ENCODE peak calls at places on chromosome 16, in eight cellular contexts. X is BJ, Z is PC-3, J is tibial nerve, W is choroid plexus epithelial cell, E is K562, P is brain microvascular endothelial cell, H is Calu3. G is an unnamed sample.

GRCh38 chr16:27748868-27749546 is 199.1 kb downstream of the KATNIP start:
- DNase-seq in X (peak; percentile 85), Z (peak; percentile 65), J (peak; percentile 43), W (peak; percentile 91), E (peak; percentile 85), P (peak; percentile 59), H (peak; percentile 74), G (peak; percentile 38)

GRCh38 chr16:19746561-19746960 is 28.5 kb downstream of the IQCK start:
- DNase-seq in X (no peak), Z (no peak), J (no peak), W (no peak), E (no peak), P (no peak), H (peak; percentile 55), G (no peak)

GRCh38 chr16:22948603-22949368 is 134.8 kb downstream of the HS3ST2 start:
- DNase-seq in X (no peak), Z (peak; percentile 68), J (peak; percentile 78), W (peak; percentile 56), E (peak; percentile 89), P (peak; percentile 43), H (peak; percentile 80), G (peak; percentile 5)

GRCh38 chr16:66551362-66551761 is 1.0 kb upstream of the CKLF start:
- DNase-seq in X (no peak), Z (peak; percentile 37), J (no peak), W (peak; percentile 37), E (peak; percentile 53), P (no peak), H (peak; percentile 70), G (no peak)

GRCh38 chr16:50742521-50743150 is 750 bp downstream of the CYLD start:
- DNase-seq in X (peak; percentile 7), Z (peak; percentile 36), J (no peak), W (peak; percentile 57), E (peak; percentile 21), P (no peak), H (peak; percentile 39), G (no peak)

GRCh38 chr16:83955218-83956130 is 2.4 kb downstream of the OSGIN1 start:
- DNase-seq in X (no peak), Z (no peak), J (peak; percentile 22), W (peak; percentile 80), E (no peak), P (peak; percentile 55), H (no peak), G (no peak)

GRCh38 chr16:84489141-84489540 is 15.3 kb downstream of the MEAK7 start:
- DNase-seq in X (no peak), Z (no peak), J (no peak), W (no peak), E (no peak), P (no peak), H (no peak), G (no peak)

GRCh38 chr16:19507882-19508281 is 14.0 kb downstream of the GDE1 start:
- DNase-seq in X (no peak), Z (peak; percentile 48), J (no peak), W (no peak), E (no peak), P (no peak), H (no peak), G (no peak)

GRCh38 chr16:19361587-19361986 is 56.1 kb upstream of the TMC5 start:
- DNase-seq in X (no peak), Z (no peak), J (no peak), W (no peak), E (no peak), P (no peak), H (no peak), G (no peak)

GRCh38 chr16:21590287-21590686 is 9.1 kb upstream of the METTL9 start:
- DNase-seq in X (peak; percentile 27), Z (peak; percentile 89), J (no peak), W (no peak), E (no peak), P (no peak), H (no peak), G (no peak)

GRCh38 chr16:30054959-30055553 is 10.5 kb upstream of the ALDOA start:
- DNase-seq in X (no peak), Z (peak; percentile 58), J (no peak), W (no peak), E (peak; percentile 54), P (no peak), H (peak; percentile 65), G (no peak)

GRCh38 chr16:88390265-88390664 is 7.5 kb downstream of the ZNF469 start:
- DNase-seq in X (no peak), Z (no peak), J (no peak), W (no peak), E (no peak), P (no peak), H (no peak), G (no peak)

GRCh38 chr16:89080251-89080853 is 13.3 kb upstream of the ACSF3 start:
- DNase-seq in X (no peak), Z (no peak), J (no peak), W (no peak), E (no peak), P (no peak), H (no peak), G (no peak)

GRCh38 chr16:29312835-29313558 is 93.5 kb downstream of the NPIPB11 start:
- DNase-seq in X (no peak), Z (no peak), J (no peak), W (peak; percentile 35), E (no peak), P (no peak), H (no peak), G (no peak)

GRCh38 chr16:69772560-69773254 is 10.6 kb downstream of the WWP2 start:
- DNase-seq in X (no peak), Z (no peak), J (no peak), W (no peak), E (no peak), P (peak; percentile 7), H (no peak), G (no peak)

GRCh38 chr16:89565506-89566372 is 5.3 kb downstream of the RPL13 start:
- DNase-seq in X (no peak), Z (peak; percentile 51), J (no peak), W (peak; percentile 53), E (peak; percentile 59), P (peak; percentile 37), H (peak; percentile 81), G (no peak)

GRCh38 chr16:67282447-67282805 is 3.1 kb downstream of the PLEKHG4 start:
- DNase-seq in X (no peak), Z (no peak), J (no peak), W (no peak), E (no peak), P (no peak), H (no peak), G (no peak)

GRCh38 chr16:70576431-70577255 is 53.0 kb downstream of the SF3B3 start:
- DNase-seq in X (peak; percentile 73), Z (peak; percentile 22), J (no peak), W (peak; percentile 87), E (no peak), P (peak; percentile 33), H (no peak), G (peak; percentile 50)

GRCh38 chr16:81688182-81688581 is 90.9 kb upstream of the PLCG2 start:
- DNase-seq in X (no peak), Z (peak; percentile 31), J (no peak), W (no peak), E (no peak), P (no peak), H (no peak), G (no peak)

GRCh38 chr16:9095998-9096397 is 4.6 kb downstream of the HAPSTR1 start:
- DNase-seq in X (no peak), Z (no peak), J (no peak), W (no peak), E (no peak), P (no peak), H (no peak), G (no peak)
- TF ChIP-seq CTCF in X (no peak), Z (no peak), J (no peak), W (no peak), E (no peak), P (no peak), H (no peak), G (no peak)

GRCh38 chr16:2720719-2721633 is 952 bp upstream of the PRSS27 start:
- DNase-seq in X (peak; percentile 4), Z (peak; percentile 80), J (peak; percentile 53), W (peak; percentile 75), E (peak; percentile 96), P (peak; percentile 57), H (peak; percentile 94), G (peak; percentile 47)
- TF ChIP-seq CTCF in X (peak; percentile 23), Z (peak; percentile 17), J (peak; percentile 96), W (peak; percentile 42), E (peak; percentile 81), P (peak; percentile 43), H (peak; percentile 82), G (peak; percentile 37)

DNA sequence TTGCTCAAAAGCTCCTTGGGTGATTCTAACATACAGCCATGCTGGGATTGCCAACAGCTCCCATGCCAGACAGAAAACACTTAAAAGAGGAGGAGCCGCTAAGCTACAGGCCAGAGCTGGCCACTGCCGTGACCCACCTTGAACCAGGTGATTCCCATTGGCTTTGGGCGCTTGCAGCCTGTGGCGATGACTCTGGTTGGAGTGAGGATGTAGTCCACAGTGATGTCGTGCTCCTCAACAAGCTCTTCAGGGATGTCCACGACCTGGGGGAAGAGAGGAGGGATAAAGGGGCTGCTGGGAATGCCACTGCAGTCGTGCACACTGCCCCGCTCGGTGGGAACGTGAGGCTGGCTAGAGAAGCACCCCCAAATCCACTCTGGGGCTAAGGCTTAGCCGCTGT is 13.5 kb downstream of the MTHFSD start:
- DNase-seq in X (no peak), Z (no peak), J (no peak), W (no peak), E (no peak), P (no peak), H (no peak), G (no peak)
- TF ChIP-seq CTCF in X (no peak), Z (no peak), J (no peak), W (no peak), E (no peak), P (no peak), H (no peak), G (no peak)

DNA sequence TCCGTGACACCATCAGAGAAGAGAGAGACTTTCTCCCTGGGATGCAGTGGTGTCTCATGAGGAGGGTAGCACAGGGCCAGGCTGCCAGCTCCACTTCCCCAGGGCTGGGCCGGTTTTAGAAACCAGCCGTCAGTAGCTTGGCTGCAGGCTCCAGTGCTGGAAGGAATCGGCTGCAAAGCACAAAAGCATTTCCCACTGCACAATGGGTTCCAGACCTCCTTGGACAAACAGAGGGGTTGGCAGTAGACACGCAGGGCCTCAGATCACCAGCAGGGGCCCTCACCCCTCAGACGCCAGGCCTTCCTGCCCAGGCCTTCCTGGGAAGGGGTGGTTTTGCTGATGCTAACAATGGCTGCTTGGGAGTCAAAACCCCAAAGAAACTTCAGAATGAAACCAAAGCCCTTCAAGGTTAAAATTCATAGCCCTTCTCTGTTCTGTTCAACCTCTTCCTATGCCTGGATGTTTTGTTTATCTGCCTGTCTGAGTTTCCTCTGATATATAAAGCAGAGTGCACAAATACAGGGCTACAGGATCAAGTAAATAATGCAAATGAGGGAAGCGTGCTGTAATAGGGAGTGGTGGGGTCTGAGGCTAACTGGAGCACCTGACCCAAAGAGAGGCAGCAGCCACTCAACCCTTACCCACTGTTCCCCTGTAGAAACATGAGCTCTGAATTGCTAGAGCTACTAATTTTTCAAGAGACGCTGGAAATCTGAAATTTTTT is 26.2 kb downstream of the TEKT5 start:
- DNase-seq in X (no peak), Z (peak; percentile 45), J (no peak), W (peak; percentile 25), E (no peak), P (peak; percentile 27), H (peak; percentile 70), G (no peak)
- TF ChIP-seq CTCF in X (peak; percentile 68), Z (peak; percentile 60), J (no peak), W (peak; percentile 66), E (peak; percentile 54), P (peak; percentile 84), H (peak; percentile 69), G (peak; percentile 52)